ENCODE peak calls at places on chromosome 7, in six cellular contexts. P is endothelial cell, N is tibial nerve, M is right atrium auricular region, T is right cardiac atrium, I is C1 segment of cervical spinal cord. H is an unnamed sample.
A peak's percentile ranks its signal among the peaks of the same experiment; 100 is the strongest.

GRCh38 chr7:4951903-4952636 is 6.9 kb downstream of the MMD2 start:
- DNase-seq in M (no peak), I (no peak), T (no peak), N (no peak), P (peak; percentile 36), H (no peak)

GRCh38 chr7:1112625-1113547 is 25.0 kb downstream of the GPER1 start:
- DNase-seq in N (no peak), I (no peak), T (no peak), P (no peak), M (no peak), H (peak; percentile 36)

GRCh38 chr7:50342616-50343114 is 38.1 kb downstream of the IKZF1 start:
- DNase-seq in M (no peak), P (no peak), I (no peak), T (no peak), N (no peak), H (no peak)

GRCh38 chr7:7795736-7796135 is 77.3 kb upstream of the RPA3 start:
- DNase-seq in T (no peak), N (no peak), M (no peak), P (no peak), I (no peak), H (no peak)

GRCh38 chr7:55155351-55156117 is 136.7 kb downstream of the EGFR start:
- DNase-seq in I (no peak), T (no peak), P (no peak), M (no peak), N (no peak), H (no peak)

GRCh38 chr7:5997210-5997808 is 11.5 kb downstream of the PMS2 start:
- DNase-seq in P (peak; percentile 23), M (no peak), T (peak; percentile 30), I (no peak), N (no peak), H (no peak)

GRCh38 chr7:144869072-144869471 is 33.2 kb upstream of the TPK1 start:
- DNase-seq in M (no peak), I (no peak), P (no peak), N (no peak), T (no peak), H (no peak)

GRCh38 chr7:22445140-22445722 is 54.8 kb downstream of the STEAP1B start:
- DNase-seq in P (no peak), I (no peak), N (peak; percentile 20), T (peak; percentile 59), M (peak; percentile 61), H (peak; percentile 95)